ENCODE peak calls at places on chromosomes 7 and 10, in six cellular contexts. One of them, this sample, is unnamed.

GRCh38 chr7:102310414-102310815 is 23.7 kb downstream of the SH2B2 start:
- DNase-seq in right atrium auricular region: no peak
- DNase-seq in T-helper 9 cell: no peak
- DNase-seq in lung: no peak
- DNase-seq in immature natural killer cell: no peak
- DNase-seq in mucosa of gallbladder: no peak
- DNase-seq in this sample: no peak

GRCh38 chr10:78044179-78044578 is 10.5 kb downstream of the RPS24 start:
- DNase-seq in lung: no peak
- DNase-seq in T-helper 9 cell: no peak
- DNase-seq in immature natural killer cell: no peak
- DNase-seq in right atrium auricular region: no peak
- DNase-seq in mucosa of gallbladder: no peak
- DNase-seq in this sample: no peak

GRCh38 chr7:12133865-12134264 is 77.2 kb upstream of the TMEM106B start:
- DNase-seq in mucosa of gallbladder: no peak
- DNase-seq in right atrium auricular region: no peak
- DNase-seq in T-helper 9 cell: no peak
- DNase-seq in lung: peak
- DNase-seq in immature natural killer cell: no peak
- DNase-seq in this sample: no peak

GRCh38 chr7:27375958-27376357 is 133.4 kb downstream of the EVX1 start:
- DNase-seq in right atrium auricular region: no peak
- DNase-seq in mucosa of gallbladder: no peak
- DNase-seq in T-helper 9 cell: no peak
- DNase-seq in immature natural killer cell: no peak
- DNase-seq in lung: no peak
- DNase-seq in this sample: no peak

GRCh38 chr7:77288676-77289320 is 89.2 kb upstream of the FGL2 start:
- DNase-seq in right atrium auricular region: no peak
- DNase-seq in mucosa of gallbladder: no peak
- DNase-seq in immature natural killer cell: no peak
- DNase-seq in T-helper 9 cell: no peak
- DNase-seq in lung: no peak
- DNase-seq in this sample: no peak

GRCh38 chr7:128103498-128104108 is 72.4 kb upstream of the LRRC4 start:
- DNase-seq in lung: no peak
- DNase-seq in immature natural killer cell: peak
- DNase-seq in right atrium auricular region: no peak
- DNase-seq in mucosa of gallbladder: no peak
- DNase-seq in T-helper 9 cell: no peak
- DNase-seq in this sample: no peak

GRCh38 chr10:127227663-127228062 is 31.3 kb upstream of the INSYN2A start:
- DNase-seq in right atrium auricular region: no peak
- DNase-seq in immature natural killer cell: no peak
- DNase-seq in lung: no peak
- DNase-seq in mucosa of gallbladder: no peak
- DNase-seq in T-helper 9 cell: no peak
- DNase-seq in this sample: no peak

GRCh38 chr10:132939957-132940790 is 2.2 kb downstream of the CFAP46 start:
- DNase-seq in right atrium auricular region: no peak
- DNase-seq in immature natural killer cell: no peak
- DNase-seq in mucosa of gallbladder: peak
- DNase-seq in T-helper 9 cell: no peak
- DNase-seq in lung: peak
- DNase-seq in this sample: no peak

GRCh38 chr7:28649189-28649588 is 236.9 kb downstream of the CREB5 start:
- DNase-seq in T-helper 9 cell: no peak
- DNase-seq in right atrium auricular region: no peak
- DNase-seq in lung: no peak
- DNase-seq in mucosa of gallbladder: no peak
- DNase-seq in immature natural killer cell: no peak
- DNase-seq in this sample: no peak

GRCh38 chr7:46352335-46352954 is 431.4 kb upstream of the IGFBP3 start:
- DNase-seq in right atrium auricular region: no peak
- DNase-seq in T-helper 9 cell: no peak
- DNase-seq in lung: no peak
- DNase-seq in mucosa of gallbladder: peak
- DNase-seq in immature natural killer cell: no peak
- DNase-seq in this sample: peak

GRCh38 chr7:101747758-101748345 is 69.6 kb upstream of the CUX1 start:
- DNase-seq in T-helper 9 cell: no peak
- DNase-seq in immature natural killer cell: no peak
- DNase-seq in lung: no peak
- DNase-seq in right atrium auricular region: no peak
- DNase-seq in mucosa of gallbladder: no peak
- DNase-seq in this sample: no peak

GRCh38 chr7:22589641-22590141 is 89.7 kb upstream of the STEAP1B start:
- DNase-seq in right atrium auricular region: peak
- DNase-seq in T-helper 9 cell: no peak
- DNase-seq in mucosa of gallbladder: peak
- DNase-seq in lung: peak
- DNase-seq in immature natural killer cell: no peak
- DNase-seq in this sample: no peak

GRCh38 chr7:139439375-139439774 is 44.1 kb downstream of the KLRG2 start:
- DNase-seq in mucosa of gallbladder: no peak
- DNase-seq in lung: no peak
- DNase-seq in right atrium auricular region: no peak
- DNase-seq in T-helper 9 cell: no peak
- DNase-seq in immature natural killer cell: no peak
- DNase-seq in this sample: no peak

GRCh38 chr7:8261711-8262695 is at the start of gene ICA1:
- DNase-seq in immature natural killer cell: no peak
- DNase-seq in mucosa of gallbladder: peak
- DNase-seq in lung: peak
- DNase-seq in T-helper 9 cell: no peak
- DNase-seq in right atrium auricular region: no peak
- DNase-seq in this sample: no peak

GRCh38 chr7:27193335-27194001 is 6.4 kb downstream of the HOXA13 start:
- DNase-seq in right atrium auricular region: no peak
- DNase-seq in mucosa of gallbladder: no peak
- DNase-seq in T-helper 9 cell: no peak
- DNase-seq in lung: no peak
- DNase-seq in immature natural killer cell: no peak
- DNase-seq in this sample: no peak

GRCh38 chr10:45560262-45560661 is 112.3 kb downstream of the ZFAND4 start:
- DNase-seq in T-helper 9 cell: no peak
- DNase-seq in right atrium auricular region: no peak
- DNase-seq in lung: no peak
- DNase-seq in mucosa of gallbladder: no peak
- DNase-seq in immature natural killer cell: no peak
- DNase-seq in this sample: no peak

GRCh38 chr10:16944081-16944922 is 127.1 kb upstream of the RSU1 start:
- DNase-seq in lung: no peak
- DNase-seq in right atrium auricular region: no peak
- DNase-seq in immature natural killer cell: no peak
- DNase-seq in T-helper 9 cell: no peak
- DNase-seq in mucosa of gallbladder: no peak
- DNase-seq in this sample: no peak

GRCh38 chr10:45545150-45545549 is 127.4 kb downstream of the ZFAND4 start:
- DNase-seq in right atrium auricular region: no peak
- DNase-seq in immature natural killer cell: no peak
- DNase-seq in mucosa of gallbladder: no peak
- DNase-seq in T-helper 9 cell: no peak
- DNase-seq in lung: no peak
- DNase-seq in this sample: no peak

This sample was measured in GM12878.